ENCODE peak calls at places on chromosomes 6 and 20, in nine cellular contexts. One of them, this sample, is unnamed.

GRCh38 chr20:4108495-4109306 is 93.3 kb upstream of the RNF24 start:
- DNase-seq in activated T-helper 9 cell treated with anti-CD3 and anti-CD28 coated beads, Interleukin-2, amount 50 U/mL, for 16 hours: peak
- DNase-seq in GM03348: peak
- DNase-seq in RPMI7951: peak
- DNase-seq in activated CD4-positive, alpha-beta T cell treated with anti-CD3 and anti-CD28 coated beads, Interleukin-2, amount 10 ng/mL, durations not matched to agents 7 days and 5 days: peak
- DNase-seq in cardiac muscle cell: peak
- DNase-seq in hypothalamus: peak
- DNase-seq in hepatocyte: peak
- DNase-seq in amygdala: peak
- DNase-seq in this sample: peak

GRCh38 chr6:145898376-145898775 is 65.8 kb downstream of the SHPRH start:
- DNase-seq in activated CD4-positive, alpha-beta T cell treated with anti-CD3 and anti-CD28 coated beads, Interleukin-2, amount 10 ng/mL, durations not matched to agents 7 days and 5 days: no peak
- DNase-seq in cardiac muscle cell: no peak
- DNase-seq in hypothalamus: no peak
- DNase-seq in hepatocyte: no peak
- DNase-seq in amygdala: no peak
- DNase-seq in GM03348: no peak
- DNase-seq in RPMI7951: peak
- DNase-seq in activated T-helper 9 cell treated with anti-CD3 and anti-CD28 coated beads, Interleukin-2, amount 50 U/mL, for 16 hours: no peak
- DNase-seq in this sample: peak

GRCh38 chr6:150981669-150982068 is 116.2 kb downstream of the MTHFD1L start:
- DNase-seq in RPMI7951: no peak
- DNase-seq in hypothalamus: no peak
- DNase-seq in hepatocyte: no peak
- DNase-seq in amygdala: no peak
- DNase-seq in GM03348: no peak
- DNase-seq in activated CD4-positive, alpha-beta T cell treated with anti-CD3 and anti-CD28 coated beads, Interleukin-2, amount 10 ng/mL, durations not matched to agents 7 days and 5 days: no peak
- DNase-seq in activated T-helper 9 cell treated with anti-CD3 and anti-CD28 coated beads, Interleukin-2, amount 50 U/mL, for 16 hours: no peak
- DNase-seq in cardiac muscle cell: no peak
- DNase-seq in this sample: no peak

GRCh38 chr6:163659807-163660206 is 245.3 kb downstream of the QKI start:
- DNase-seq in GM03348: no peak
- DNase-seq in RPMI7951: no peak
- DNase-seq in activated T-helper 9 cell treated with anti-CD3 and anti-CD28 coated beads, Interleukin-2, amount 50 U/mL, for 16 hours: no peak
- DNase-seq in hepatocyte: no peak
- DNase-seq in hypothalamus: no peak
- DNase-seq in activated CD4-positive, alpha-beta T cell treated with anti-CD3 and anti-CD28 coated beads, Interleukin-2, amount 10 ng/mL, durations not matched to agents 7 days and 5 days: no peak
- DNase-seq in cardiac muscle cell: no peak
- DNase-seq in amygdala: no peak
- DNase-seq in this sample: no peak

GRCh38 chr20:23119456-23120216 is 33.5 kb upstream of the CD93 start:
- DNase-seq in activated T-helper 9 cell treated with anti-CD3 and anti-CD28 coated beads, Interleukin-2, amount 50 U/mL, for 16 hours: no peak
- DNase-seq in hepatocyte: no peak
- DNase-seq in GM03348: no peak
- DNase-seq in RPMI7951: no peak
- DNase-seq in cardiac muscle cell: no peak
- DNase-seq in hypothalamus: no peak
- DNase-seq in activated CD4-positive, alpha-beta T cell treated with anti-CD3 and anti-CD28 coated beads, Interleukin-2, amount 10 ng/mL, durations not matched to agents 7 days and 5 days: no peak
- DNase-seq in amygdala: no peak
- DNase-seq in this sample: no peak

GRCh38 chr20:43961541-43962471 is 47.2 kb downstream of the TOX2 start:
- DNase-seq in amygdala: no peak
- DNase-seq in activated CD4-positive, alpha-beta T cell treated with anti-CD3 and anti-CD28 coated beads, Interleukin-2, amount 10 ng/mL, durations not matched to agents 7 days and 5 days: no peak
- DNase-seq in GM03348: no peak
- DNase-seq in hepatocyte: no peak
- DNase-seq in RPMI7951: no peak
- DNase-seq in cardiac muscle cell: no peak
- DNase-seq in hypothalamus: no peak
- DNase-seq in activated T-helper 9 cell treated with anti-CD3 and anti-CD28 coated beads, Interleukin-2, amount 50 U/mL, for 16 hours: no peak
- DNase-seq in this sample: no peak

GRCh38 chr6:111610548-111611172 is 5.0 kb upstream of the TRAF3IP2 start:
- DNase-seq in activated CD4-positive, alpha-beta T cell treated with anti-CD3 and anti-CD28 coated beads, Interleukin-2, amount 10 ng/mL, durations not matched to agents 7 days and 5 days: no peak
- DNase-seq in GM03348: no peak
- DNase-seq in hypothalamus: no peak
- DNase-seq in amygdala: no peak
- DNase-seq in RPMI7951: no peak
- DNase-seq in cardiac muscle cell: no peak
- DNase-seq in hepatocyte: peak
- DNase-seq in activated T-helper 9 cell treated with anti-CD3 and anti-CD28 coated beads, Interleukin-2, amount 50 U/mL, for 16 hours: no peak
- DNase-seq in this sample: no peak

GRCh38 chr20:3655032-3655405 is 8.2 kb downstream of the GFRA4 start:
- DNase-seq in activated CD4-positive, alpha-beta T cell treated with anti-CD3 and anti-CD28 coated beads, Interleukin-2, amount 10 ng/mL, durations not matched to agents 7 days and 5 days: no peak
- DNase-seq in hypothalamus: no peak
- DNase-seq in RPMI7951: no peak
- DNase-seq in GM03348: no peak
- DNase-seq in hepatocyte: no peak
- DNase-seq in cardiac muscle cell: no peak
- DNase-seq in amygdala: no peak
- DNase-seq in activated T-helper 9 cell treated with anti-CD3 and anti-CD28 coated beads, Interleukin-2, amount 50 U/mL, for 16 hours: no peak
- DNase-seq in this sample: no peak

GRCh38 chr6:51913265-51913664 is 174.1 kb downstream of the PKHD1 start:
- DNase-seq in cardiac muscle cell: no peak
- DNase-seq in amygdala: no peak
- DNase-seq in RPMI7951: no peak
- DNase-seq in hypothalamus: no peak
- DNase-seq in activated T-helper 9 cell treated with anti-CD3 and anti-CD28 coated beads, Interleukin-2, amount 50 U/mL, for 16 hours: no peak
- DNase-seq in hepatocyte: no peak
- DNase-seq in activated CD4-positive, alpha-beta T cell treated with anti-CD3 and anti-CD28 coated beads, Interleukin-2, amount 10 ng/mL, durations not matched to agents 7 days and 5 days: no peak
- DNase-seq in GM03348: no peak
- DNase-seq in this sample: no peak

GRCh38 chr20:24672886-24673677 is 203.7 kb downstream of the SYNDIG1 start:
- DNase-seq in amygdala: no peak
- DNase-seq in cardiac muscle cell: peak
- DNase-seq in hepatocyte: no peak
- DNase-seq in hypothalamus: no peak
- DNase-seq in RPMI7951: peak
- DNase-seq in activated T-helper 9 cell treated with anti-CD3 and anti-CD28 coated beads, Interleukin-2, amount 50 U/mL, for 16 hours: no peak
- DNase-seq in GM03348: peak
- DNase-seq in activated CD4-positive, alpha-beta T cell treated with anti-CD3 and anti-CD28 coated beads, Interleukin-2, amount 10 ng/mL, durations not matched to agents 7 days and 5 days: no peak
- DNase-seq in this sample: peak

GRCh38 chr6:46011241-46012085 is 4.2 kb downstream of the CLIC5 start:
- DNase-seq in RPMI7951: peak
- DNase-seq in activated T-helper 9 cell treated with anti-CD3 and anti-CD28 coated beads, Interleukin-2, amount 50 U/mL, for 16 hours: peak
- DNase-seq in hepatocyte: peak
- DNase-seq in GM03348: no peak
- DNase-seq in amygdala: no peak
- DNase-seq in activated CD4-positive, alpha-beta T cell treated with anti-CD3 and anti-CD28 coated beads, Interleukin-2, amount 10 ng/mL, durations not matched to agents 7 days and 5 days: peak
- DNase-seq in cardiac muscle cell: no peak
- DNase-seq in hypothalamus: no peak
- DNase-seq in this sample: peak

GRCh38 chr6:122735618-122736017 is 43.9 kb upstream of the FABP7 start:
- DNase-seq in GM03348: no peak
- DNase-seq in RPMI7951: no peak
- DNase-seq in activated CD4-positive, alpha-beta T cell treated with anti-CD3 and anti-CD28 coated beads, Interleukin-2, amount 10 ng/mL, durations not matched to agents 7 days and 5 days: no peak
- DNase-seq in cardiac muscle cell: no peak
- DNase-seq in activated T-helper 9 cell treated with anti-CD3 and anti-CD28 coated beads, Interleukin-2, amount 50 U/mL, for 16 hours: no peak
- DNase-seq in hypothalamus: no peak
- DNase-seq in hepatocyte: no peak
- DNase-seq in amygdala: no peak
- DNase-seq in this sample: no peak

GRCh38 chr6:21396313-21396712 is 197.2 kb upstream of the SOX4 start:
- DNase-seq in hypothalamus: no peak
- DNase-seq in amygdala: no peak
- DNase-seq in hepatocyte: no peak
- DNase-seq in activated T-helper 9 cell treated with anti-CD3 and anti-CD28 coated beads, Interleukin-2, amount 50 U/mL, for 16 hours: no peak
- DNase-seq in GM03348: peak
- DNase-seq in RPMI7951: peak
- DNase-seq in activated CD4-positive, alpha-beta T cell treated with anti-CD3 and anti-CD28 coated beads, Interleukin-2, amount 10 ng/mL, durations not matched to agents 7 days and 5 days: no peak
- DNase-seq in cardiac muscle cell: peak
- DNase-seq in this sample: no peak

This sample was measured in PC-9.